ENCODE peak calls at places on chromosomes 5 and 9, in nine cellular contexts. A, M, B, O, F, Q, G, N and U are unnamed samples.

GRCh38 chr5:109571785-109572184 is 117.9 kb upstream of the MAN2A1 start:
- DNase-seq in A (no peak), M (no peak), B (no peak), O (no peak), F (no peak), Q (no peak), G (no peak), N (no peak), U (no peak)

GRCh38 chr5:67061511-67061910 is 135.1 kb downstream of the CD180 start:
- DNase-seq in A (no peak), M (no peak), B (no peak), O (no peak), F (no peak), Q (no peak), G (no peak), N (no peak), U (no peak)

GRCh38 chr9:135809166-135809565 is 98.2 kb downstream of the CAMSAP1 start:
- DNase-seq in A (no peak), M (no peak), B (no peak), O (no peak), F (no peak), Q (no peak), G (no peak), N (peak; percentile 42), U (no peak)

GRCh38 chr5:60274704-60275103 is 381.2 kb upstream of the PDE4D start:
- DNase-seq in A (no peak), M (no peak), B (no peak), O (no peak), F (no peak), Q (no peak), G (no peak), N (no peak), U (no peak)

GRCh38 chr5:147509710-147510651 is at the start of gene DPYSL3:
- DNase-seq in A (peak; percentile 83), M (no peak), B (peak; percentile 95), O (no peak), F (no peak), Q (no peak), G (no peak), N (peak; percentile 44), U (peak; percentile 82)

GRCh38 chr5:143436871-143437270 is 33.4 kb upstream of the NR3C1 start:
- DNase-seq in A (no peak), M (no peak), B (no peak), O (no peak), F (no peak), Q (no peak), G (no peak), N (no peak), U (no peak)

GRCh38 chr5:167296056-167296455 is 995.4 kb upstream of the WWC1 start:
- DNase-seq in A (no peak), M (no peak), B (no peak), O (no peak), F (no peak), Q (no peak), G (no peak), N (no peak), U (no peak)

GRCh38 chr5:102807878-102808502 is 52.9 kb downstream of the PAM start:
- DNase-seq in A (peak; percentile 54), M (no peak), B (no peak), O (no peak), F (no peak), Q (no peak), G (no peak), N (peak; percentile 58), U (no peak)

GRCh38 chr5:171736976-171737848 is 48.4 kb upstream of the SMIM23 start:
- DNase-seq in A (no peak), M (no peak), B (no peak), O (no peak), F (no peak), Q (no peak), G (no peak), N (no peak), U (no peak)

GRCh38 chr9:110016340-110016739 is 191.6 kb downstream of the C9orf152 start:
- DNase-seq in A (no peak), M (no peak), B (no peak), O (no peak), F (no peak), Q (no peak), G (no peak), N (peak; percentile 72), U (no peak)